ENCODE peak calls at places on chromosome 17, in nine cellular contexts. J, V, K, N, Z, A, Y, C and D are unnamed samples. For H3K27me3, the result is how much of the 10 kb centered on the place peaks cover.

GRCh38 chr17:68491381-68491849 is 20.8 kb upstream of the PRKAR1A start:
- DNase-seq in C (no peak), Y (no peak), J (no peak), A (peak), V (no peak), K (no peak), N (no peak), Z (peak), D (no peak)

GRCh38 chr17:74206332-74206818 is 2.9 kb downstream of the RPL38 start:
- DNase-seq in K (no peak), J (no peak), V (no peak), N (peak), A (no peak), Z (no peak), C (no peak), Y (no peak), D (no peak)

GRCh38 chr17:13429201-13429600 is 172.5 kb downstream of the HS3ST3A1 start:
- DNase-seq in J (no peak), C (no peak), N (peak), Z (no peak), Y (no peak), A (no peak), V (no peak), K (no peak), D (no peak)

GRCh38 chr17:41333098-41333497 is 17.5 kb downstream of the KRT33A start:
- DNase-seq in V (no peak), Y (no peak), J (no peak), C (no peak), K (no peak), A (no peak), N (no peak), Z (no peak), D (no peak)

GRCh38 chr17:47305302-47305923 is 18.3 kb upstream of the EFCAB13 start:
- DNase-seq in J (no peak), V (no peak), N (peak), C (no peak), A (no peak), K (peak), Y (no peak), Z (no peak), D (no peak)

GRCh38 chr17:47207143-47208067 is 1.7 kb upstream of the MYL4 start:
- DNase-seq in C (no peak), Y (no peak), A (no peak), K (no peak), Z (no peak), J (peak), V (no peak), N (no peak), D (no peak)

GRCh38 chr17:27321372-27321771 is 27.5 kb downstream of the WSB1 start:
- DNase-seq in C (no peak), V (no peak), Y (no peak), K (no peak), N (no peak), A (no peak), J (no peak), Z (no peak), D (no peak)

GRCh38 chr17:70906808-70907207 is 737.5 kb downstream of the KCNJ2 start:
- DNase-seq in Z (no peak), J (no peak), A (no peak), N (peak), V (no peak), K (no peak), C (no peak), Y (no peak), D (no peak)

GRCh38 chr17:78108726-78109488 is 19.6 kb downstream of the TMC6 start:
- DNase-seq in Z (no peak), A (no peak), J (no peak), C (no peak), K (no peak), N (no peak), V (no peak), Y (no peak), D (no peak)

GRCh38 chr17:80850817-80851216 is 140.8 kb upstream of the CHMP6 start:
- DNase-seq in A (no peak), Z (no peak), N (peak), Y (no peak), K (no peak), C (no peak), J (no peak), V (no peak), D (no peak)

GRCh38 chr17:7226721-7227710 is 7.3 kb downstream of the ACADVL start:
- DNase-seq in Z (no peak), C (no peak), Y (no peak), K (no peak), N (no peak), A (no peak), V (peak), J (no peak), D (no peak)

GRCh38 chr17:7224661-7225111 is 4.9 kb downstream of the ACADVL start:
- DNase-seq in V (peak), A (no peak), K (no peak), J (no peak), Z (no peak), Y (no peak), C (no peak), N (no peak), D (no peak)

GRCh38 chr17:7223375-7223774 is 3.6 kb downstream of the ACADVL start:
- DNase-seq in A (no peak), K (no peak), V (no peak), Z (no peak), C (no peak), Y (no peak), N (no peak), J (no peak), D (no peak)

GRCh38 chr17:7224110-7224509 is 4.4 kb downstream of the ACADVL start:
- DNase-seq in A (no peak), V (peak), J (no peak), Y (no peak), K (no peak), N (no peak), Z (no peak), C (no peak), D (no peak)

DNA sequence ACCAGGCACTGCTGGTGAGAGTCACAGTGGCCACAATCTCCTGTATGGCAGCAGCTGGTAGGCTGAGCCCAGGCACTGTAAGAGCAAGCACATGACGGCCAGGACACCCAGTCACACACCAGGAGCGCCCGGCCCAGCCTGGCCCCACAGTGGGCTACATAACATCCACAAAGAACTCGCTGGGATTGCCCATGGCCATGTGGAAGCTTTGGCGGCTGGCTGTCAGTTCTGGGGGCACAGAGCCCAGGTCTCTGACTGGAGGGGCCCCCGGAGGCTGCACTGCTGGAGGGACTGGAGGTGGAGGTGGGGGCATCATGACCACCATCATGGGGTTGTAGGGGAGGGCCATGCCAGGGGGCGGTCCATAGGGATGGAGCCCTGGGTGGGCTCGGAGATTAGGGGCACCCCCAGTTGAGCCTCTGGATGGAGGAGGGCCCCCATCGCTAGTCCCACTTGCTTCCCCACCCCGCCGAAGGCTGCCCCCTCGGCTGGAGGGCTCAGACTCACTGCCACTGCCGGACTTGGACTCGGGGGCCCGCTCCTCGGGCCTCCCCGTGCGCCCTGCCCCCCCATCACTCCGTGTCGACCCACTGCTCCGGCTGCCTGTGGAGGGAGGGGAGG is 6.1 kb downstream of the ACADVL start:
- DNase-seq in Z (no peak), J (no peak), N (no peak), V (peak), C (no peak), Y (no peak), A (no peak), K (no peak), D (no peak)
- TF ChIP-seq CTCF in Z (no peak), J (no peak), N (no peak), V (no peak), C (no peak), Y (no peak), A (no peak), K (no peak), D (no peak)

GRCh38 chr17:15319461-15319860 is 21.9 kb downstream of the TEKT3 start:
- DNase-seq in Y (no peak), J (no peak), K (no peak), Z (no peak), A (no peak), C (no peak), N (no peak), V (no peak), D (no peak)

GRCh38 chr17:15323147-15323546 is 18.2 kb downstream of the TEKT3 start:
- DNase-seq in K (no peak), Z (no peak), J (no peak), A (no peak), C (no peak), Y (no peak), V (peak), N (no peak), D (no peak)

DNA sequence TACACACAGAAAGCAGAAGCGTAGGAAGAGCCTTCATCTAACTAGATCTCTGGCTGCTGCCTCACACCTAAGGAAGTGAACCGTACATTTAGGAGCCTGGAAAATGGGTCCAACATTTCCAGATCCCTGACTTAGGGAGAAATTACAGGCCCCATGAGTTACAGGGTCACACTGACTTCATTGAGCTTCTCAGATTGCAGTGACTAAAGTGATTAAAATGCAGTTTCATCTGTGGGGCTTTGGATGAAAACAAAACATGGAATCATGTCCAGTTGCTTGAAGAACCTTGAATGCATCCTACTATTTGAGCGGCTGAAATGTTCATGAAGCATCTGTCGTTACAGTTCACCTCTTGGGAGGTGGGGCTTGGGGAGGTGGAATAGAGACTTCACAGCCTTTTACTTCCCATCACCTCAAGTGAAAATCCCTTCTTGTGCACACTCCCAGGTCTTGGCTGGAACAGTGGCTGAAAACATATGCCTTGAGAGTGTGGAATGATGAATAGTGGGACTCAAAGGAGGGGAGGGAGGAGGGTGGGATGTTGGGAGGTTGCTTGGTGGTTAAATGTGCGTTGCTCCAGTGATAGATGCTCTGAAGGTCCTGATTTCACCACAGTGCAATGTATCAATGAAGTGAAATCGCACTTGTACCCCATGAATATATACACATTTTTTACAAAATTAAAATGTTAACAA is 19.7 kb downstream of the TEKT3 start:
- DNase-seq in K (no peak), Z (no peak), V (no peak), N (peak), J (no peak), C (no peak), Y (no peak), A (no peak), D (no peak)
- H3K27me3 ChIP-seq in K (under half), Z (under half), V (under half), N (under half), J (under half), C (under half), Y (under half), A (under half), D (under half)

GRCh38 chr17:59501690-59502089 is 63.7 kb upstream of the DHX40 start:
- DNase-seq in Z (no peak), N (no peak), K (no peak), C (no peak), V (no peak), A (no peak), J (no peak), Y (no peak), D (no peak)

GRCh38 chr17:59504821-59505220 is 60.6 kb upstream of the DHX40 start:
- DNase-seq in N (no peak), Y (no peak), K (no peak), C (no peak), Z (no peak), V (no peak), A (no peak), J (no peak), D (no peak)

GRCh38 chr17:59503489-59503888 is 61.9 kb upstream of the DHX40 start:
- DNase-seq in K (no peak), Y (no peak), J (no peak), A (no peak), V (no peak), N (no peak), Z (no peak), C (no peak), D (no peak)

GRCh38 chr17:59505610-59506276 is 59.7 kb upstream of the DHX40 start:
- DNase-seq in A (no peak), Z (no peak), J (no peak), Y (no peak), V (no peak), K (no peak), C (no peak), N (peak), D (no peak)

DNA sequence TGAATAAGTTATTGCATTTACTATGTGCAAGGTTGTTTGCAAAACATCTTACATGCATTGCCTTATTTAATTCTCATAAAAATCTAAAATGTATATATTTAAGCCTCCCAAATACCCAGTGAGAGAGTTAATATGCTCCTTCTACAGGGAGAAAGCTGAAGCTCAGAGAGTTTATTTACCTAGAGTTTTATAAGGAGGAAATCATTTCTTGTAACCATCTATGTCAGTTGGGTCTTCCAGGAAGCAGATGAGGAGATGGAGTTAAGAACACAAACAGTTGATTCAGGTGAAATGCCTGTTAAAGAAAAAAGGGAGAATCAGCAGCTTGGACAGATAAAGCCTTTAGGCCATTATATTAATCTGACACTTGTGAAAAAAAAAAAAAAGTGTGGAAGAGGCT is 62.6 kb upstream of the DHX40 start:
- DNase-seq in C (no peak), J (no peak), K (no peak), Z (no peak), Y (no peak), A (no peak), V (no peak), N (no peak), D (no peak)
- H3K4me3 ChIP-seq in C (no peak), J (no peak), K (no peak), Z (no peak), Y (no peak), A (no peak), V (no peak), N (no peak), D (no peak)

GRCh38 chr17:8001976-8002645 is at the start of gene GUCY2D:
- DNase-seq in V (no peak), K (no peak), A (no peak), C (no peak), N (no peak), Y (no peak), J (no peak), Z (peak), D (no peak)

GRCh38 chr17:7992516-7992915 is 9.9 kb upstream of the GUCY2D start:
- DNase-seq in Y (no peak), N (peak), A (no peak), K (no peak), C (no peak), J (no peak), V (no peak), Z (no peak), D (no peak)

GRCh38 chr17:7993972-7994589 is 8.3 kb upstream of the GUCY2D start:
- DNase-seq in A (no peak), V (no peak), Z (no peak), N (no peak), K (no peak), J (no peak), Y (no peak), C (no peak), D (no peak)

GRCh38 chr17:7992924-7993323 is 9.5 kb upstream of the GUCY2D start:
- DNase-seq in N (no peak), Y (no peak), A (no peak), V (no peak), C (no peak), K (no peak), Z (no peak), J (no peak), D (peak)

DNA sequence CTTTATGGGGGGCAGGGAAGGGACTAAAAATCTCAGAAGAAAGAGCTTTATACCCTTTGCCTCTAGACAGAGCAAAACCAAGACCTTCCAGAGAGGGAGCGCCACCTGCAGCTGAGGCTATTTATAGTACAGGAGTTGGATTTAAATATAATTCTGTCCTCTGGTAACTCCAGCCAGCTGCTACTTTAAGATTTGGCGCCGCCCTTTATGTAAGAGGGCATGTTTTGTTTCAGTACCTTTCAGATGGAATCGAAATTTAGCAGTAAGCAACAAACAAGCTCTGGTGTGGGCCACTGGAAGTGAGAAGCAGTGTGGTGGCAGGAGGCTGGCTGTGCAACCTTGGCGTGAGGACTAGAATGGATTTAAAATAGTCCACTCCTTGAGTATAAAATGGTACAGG is 5.2 kb upstream of the GUCY2D start:
- DNase-seq in K (no peak), Y (peak), A (no peak), C (no peak), V (no peak), J (no peak), Z (peak), N (peak), D (no peak)
- TF ChIP-seq CTCF in K (no peak), Y (peak), A (peak), C (peak), V (peak), J (no peak), Z (peak), N (peak), D (peak)

DNA sequence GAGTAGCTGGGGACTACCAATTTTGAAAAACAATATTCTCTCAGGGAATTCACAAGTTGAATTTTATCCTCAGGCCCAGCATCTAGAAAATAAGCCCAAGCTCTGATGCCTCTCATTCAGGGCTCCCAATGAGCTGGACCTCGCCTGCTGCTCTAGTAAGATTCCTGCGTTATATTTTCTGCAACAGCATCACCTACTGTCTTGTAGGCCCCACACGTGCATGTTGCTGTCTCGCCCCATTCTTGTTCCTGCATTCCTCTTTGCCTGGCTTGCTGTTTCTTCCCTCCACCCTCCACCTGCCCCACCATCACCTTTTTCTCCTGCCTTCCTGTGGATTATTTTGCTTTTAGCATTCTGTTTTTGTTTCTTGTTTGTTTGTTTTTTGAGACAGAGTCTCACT is 8.3 kb upstream of the ST6GALNAC2 start:
- DNase-seq in Z (no peak), N (no peak), Y (no peak), C (no peak), K (no peak), A (no peak), J (no peak), V (no peak), D (no peak)
- H3K27me3 ChIP-seq in Z (under half), N (under half), Y (under half), C (under half), K (under half), A (under half), J (under half), V (under half), D (under half)

GRCh38 chr17:1829189-1829578 is 518 bp downstream of the SMYD4 start:
- DNase-seq in J (no peak), K (peak), N (peak), Y (no peak), Z (no peak), A (no peak), C (no peak), V (peak), D (no peak)
- H3K4me3 ChIP-seq in J (peak), K (peak), N (peak), Y (peak), Z (peak), A (peak), C (peak), V (peak), D (peak)

DNA sequence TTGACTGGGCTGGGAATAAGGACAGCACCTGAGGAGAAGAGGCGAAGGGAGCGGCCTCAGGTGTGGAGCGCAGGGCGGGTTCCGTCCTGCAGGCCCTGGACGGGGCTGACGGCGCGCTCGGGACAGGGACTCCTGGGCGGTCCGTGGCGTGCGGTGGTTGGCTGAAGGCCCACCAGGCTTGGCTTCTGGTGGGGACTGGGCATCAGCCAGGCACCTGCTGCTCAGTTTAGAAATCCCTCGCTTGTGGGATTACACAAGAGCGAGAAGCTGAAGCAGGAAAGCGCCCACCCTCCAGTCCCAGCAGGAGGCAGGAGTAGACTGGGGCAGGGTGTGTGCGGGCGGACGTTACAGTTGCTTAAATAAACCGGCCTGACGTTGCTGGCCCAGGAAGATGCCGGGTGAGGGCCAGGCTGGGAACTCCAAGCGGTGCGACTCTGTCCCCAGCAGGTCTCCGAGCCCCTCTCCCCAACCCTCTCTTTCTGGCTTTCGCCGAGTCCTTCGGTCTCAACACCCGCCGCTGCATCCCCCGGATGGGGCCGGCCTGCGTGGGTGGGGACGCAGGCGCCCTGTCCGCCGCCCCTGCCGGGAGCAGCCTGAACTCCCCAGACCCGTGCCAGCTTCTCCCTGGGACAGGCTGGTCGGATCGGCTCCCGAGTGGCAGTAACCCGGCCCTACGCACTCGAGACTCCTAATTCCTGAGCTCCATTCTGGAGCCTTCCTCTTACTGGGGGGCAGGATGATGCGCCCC is 639 bp downstream of the MIF4GD start:
- DNase-seq in K (peak), N (peak), V (peak), C (no peak), A (peak), Z (peak), J (no peak), Y (peak), D (peak)
- TF ChIP-seq CTCF in K (peak), N (peak), V (peak), C (peak), A (no peak), Z (peak), J (peak), Y (peak), D (peak)

GRCh38 chr17:8080799-8081219 is 6.7 kb downstream of the ALOX12B start:
- DNase-seq in A (no peak), C (no peak), K (no peak), Z (no peak), Y (no peak), V (no peak), N (no peak), J (no peak), D (no peak)

GRCh38 chr17:8079291-8080207 is 8.0 kb downstream of the ALOX12B start:
- DNase-seq in C (no peak), K (no peak), N (peak), A (peak), Z (peak), V (peak), J (no peak), Y (peak), D (peak)

GRCh38 chr17:8082312-8082711 is 5.2 kb downstream of the ALOX12B start:
- DNase-seq in V (no peak), K (no peak), C (no peak), Y (no peak), N (no peak), Z (no peak), J (no peak), A (no peak), D (no peak)

GRCh38 chr17:8081876-8082275 is 5.6 kb downstream of the ALOX12B start:
- DNase-seq in K (no peak), A (no peak), Z (no peak), V (no peak), C (no peak), J (no peak), N (no peak), Y (no peak), D (no peak)

GRCh38 chr17:8080208-8080798 is 7.2 kb downstream of the ALOX12B start:
- DNase-seq in N (no peak), J (no peak), V (no peak), C (no peak), Y (no peak), Z (no peak), A (no peak), K (no peak), D (no peak)
- H3K27me3 ChIP-seq in N (under half), J (under half), V (under half), C (under half), Y (under half), Z (under half), A (under half), K (under half), D (under half)